ENCODE peak calls at places on chromosomes 12 and 14, in seven cellular contexts. E is dorsolateral prefrontal cortex; Y is NCI-H345; C is EL; W is WTC11; R is activated T-cell treated with anti-CD3 and anti-CD28 coated beads, Interleukin-2, amount 50 U/mL, for 4 hours; O is activated T-helper 1 cell treated with anti-CD3 and anti-CD28 coated beads, Interleukin-12 subunit alpha, Interleukin-12 subunit beta, Interleukin-2, Interleukin-4 antibody, amounts not matched to agents 30 ng/mL and 10 ng/mL and 1 ng/mL, durations not matched to agents 14 hours and 24 hours and 36 hours. M is an unnamed sample.

GRCh38 chr14:25396128-25396527 is 346.2 kb upstream of the STXBP6 start:
- DNase-seq in E (no peak), O (no peak), C (no peak), W (no peak), R (no peak), Y (no peak), M (no peak)

GRCh38 chr14:41606249-41607118 is at the start of gene LRFN5:
- DNase-seq in R (no peak), E (peak), Y (peak), W (peak), C (no peak), O (no peak), M (no peak)

GRCh38 chr12:94994312-94994711 is 9.2 kb downstream of the NDUFA12 start:
- DNase-seq in E (no peak), R (no peak), O (no peak), W (no peak), C (peak), Y (no peak), M (no peak)

GRCh38 chr12:115103884-115104883 is 420.2 kb upstream of the TBX3 start:
- DNase-seq in R (no peak), E (no peak), O (no peak), Y (no peak), C (peak), W (no peak), M (no peak)

GRCh38 chr14:104421892-104422291 is 157.7 kb upstream of the C14orf180 start:
- DNase-seq in O (no peak), R (no peak), C (no peak), W (no peak), Y (no peak), E (no peak), M (no peak)

GRCh38 chr14:101131451-101131916 is 228.0 kb upstream of the RTL1 start:
- DNase-seq in C (no peak), Y (no peak), E (no peak), O (no peak), R (no peak), W (no peak), M (no peak)

GRCh38 chr12:90851800-90852718 is 102.9 kb downstream of the CCER1 start:
- DNase-seq in O (no peak), C (no peak), W (no peak), R (no peak), E (no peak), Y (no peak), M (peak)

GRCh38 chr14:54814076-54814475 is 88.5 kb downstream of the GCH1 start:
- DNase-seq in W (peak), C (no peak), Y (no peak), O (no peak), R (no peak), E (no peak), M (no peak)

GRCh38 chr12:2287151-2287550 is 234.4 kb downstream of the CACNA1C start:
- DNase-seq in W (no peak), Y (no peak), R (no peak), C (peak), E (no peak), O (no peak), M (no peak)

GRCh38 chr14:99511421-99512109 is 30.4 kb downstream of the CCNK start:
- DNase-seq in E (peak), W (no peak), C (peak), O (no peak), Y (no peak), R (no peak), M (no peak)

GRCh38 chr12:108468149-108468968 is 46.7 kb upstream of the FICD start:
- DNase-seq in W (no peak), E (no peak), Y (no peak), C (peak), O (no peak), R (no peak), M (no peak)

GRCh38 chr12:128763395-128763794 is 60.4 kb downstream of the SLC15A4 start:
- DNase-seq in C (no peak), W (no peak), R (no peak), E (no peak), O (no peak), Y (no peak), M (no peak)

GRCh38 chr12:43988838-43989560 is 153.1 kb downstream of the TMEM117 start:
- DNase-seq in E (no peak), C (peak), W (no peak), R (no peak), Y (no peak), O (no peak), M (no peak)

GRCh38 chr12:69880566-69880965 is 55.5 kb downstream of the MYRFL start:
- DNase-seq in Y (peak), W (no peak), C (peak), E (no peak), R (no peak), O (no peak), M (no peak)

GRCh38 chr14:35374273-35374681 is 30.3 kb downstream of the NFKBIA start:
- DNase-seq in O (no peak), R (no peak), W (no peak), E (no peak), Y (no peak), C (peak), M (no peak)

GRCh38 chr12:475286-475685 is 15.5 kb downstream of the B4GALNT3 start:
- DNase-seq in O (no peak), Y (no peak), E (no peak), W (no peak), C (no peak), R (no peak), M (no peak)